ENCODE peak calls at places on chromosomes 11 and 22, in nine cellular contexts. D is gastrocnemius medialis; V is CD4-positive, alpha-beta T cell; E is lower leg skin; G is upper lobe of right lung; A is HFF-Myc; M is A549; O is cardiac fibroblast; Q is cardiac muscle cell. P is an unnamed sample.

GRCh38 chr11:68812526-68812925 is 29.2 kb downstream of the CPT1A start:
- DNase-seq in D (no peak), V (no peak), E (peak), G (no peak), A (no peak), M (no peak), O (no peak), Q (no peak), P (no peak)

GRCh38 chr11:85771568-85771967 is 39.4 kb downstream of the SYTL2 start:
- DNase-seq in D (no peak), V (no peak), E (no peak), G (no peak), A (no peak), M (no peak), O (no peak), Q (no peak), P (no peak)

GRCh38 chr11:122617297-122617696 is 38.2 kb upstream of the UBASH3B start:
- DNase-seq in D (no peak), V (no peak), E (peak), G (no peak), A (no peak), M (no peak), O (no peak), Q (no peak), P (no peak)

GRCh38 chr11:73072935-73073481 is 69.1 kb downstream of the FCHSD2 start:
- DNase-seq in D (no peak), V (no peak), E (no peak), G (no peak), A (no peak), M (peak), O (peak), Q (peak), P (no peak)

GRCh38 chr11:1888811-1889526 is 2.7 kb downstream of the PRR33 start:
- DNase-seq in D (no peak), V (peak), E (peak), G (peak), A (no peak), M (no peak), O (no peak), Q (no peak), P (no peak)

GRCh38 chr22:21054714-21055563 is 9.2 kb downstream of the LRRC74B start:
- DNase-seq in D (no peak), V (no peak), E (no peak), G (no peak), A (no peak), M (no peak), O (no peak), Q (no peak), P (no peak)

GRCh38 chr22:47540011-47540410 is 777.6 kb downstream of the TBC1D22A start:
- DNase-seq in D (no peak), V (no peak), E (no peak), G (no peak), A (no peak), M (peak), O (no peak), Q (no peak), P (no peak)

GRCh38 chr22:46894851-46895640 is 132.6 kb downstream of the TBC1D22A start:
- DNase-seq in D (no peak), V (no peak), E (peak), G (peak), A (no peak), M (no peak), O (no peak), Q (no peak), P (no peak)

GRCh38 chr11:126793596-126793995 is 207.0 kb downstream of the KIRREL3 start:
- DNase-seq in D (no peak), V (no peak), E (no peak), G (no peak), A (no peak), M (no peak), O (peak), Q (no peak), P (no peak)

GRCh38 chr11:44711772-44712608 is 14.8 kb upstream of the TSPAN18 start:
- DNase-seq in D (no peak), V (no peak), E (no peak), G (no peak), A (no peak), M (no peak), O (no peak), Q (no peak), P (no peak)

GRCh38 chr11:66969584-66970205 is 5.4 kb upstream of the C11orf86 start:
- DNase-seq in D (no peak), V (no peak), E (no peak), G (no peak), A (peak), M (no peak), O (peak), Q (no peak), P (no peak)

GRCh38 chr11:115660072-115660805 is 156.0 kb upstream of the CADM1 start:
- DNase-seq in D (no peak), V (no peak), E (no peak), G (no peak), A (no peak), M (no peak), O (no peak), Q (peak), P (no peak)

GRCh38 chr11:130439160-130439519 is 9.3 kb upstream of the ADAMTS15 start:
- DNase-seq in D (no peak), V (no peak), E (no peak), G (no peak), A (no peak), M (no peak), O (no peak), Q (no peak), P (no peak)

GRCh38 chr11:12958984-12959383 is 50.1 kb upstream of the RASSF10 start:
- DNase-seq in D (no peak), V (no peak), E (no peak), G (no peak), A (no peak), M (no peak), O (no peak), Q (no peak), P (no peak)

GRCh38 chr11:74696488-74696887 is 34.7 kb downstream of the CHRDL2 start:
- DNase-seq in D (no peak), V (no peak), E (no peak), G (no peak), A (no peak), M (peak), O (no peak), Q (no peak), P (no peak)

GRCh38 chr22:41699264-41700104 is at the start of gene MEI1:
- DNase-seq in D (peak), V (peak), E (peak), G (peak), A (peak), M (peak), O (peak), Q (no peak), P (no peak)

GRCh38 chr11:58726594-58727414 is 4.9 kb downstream of the GLYAT start:
- DNase-seq in D (no peak), V (no peak), E (no peak), G (no peak), A (no peak), M (no peak), O (no peak), Q (no peak), P (no peak)
- TF ChIP-seq CTCF in D (no peak), V (no peak), E (no peak), G (no peak), A (no peak), M (no peak), O (no peak), Q (no peak), P (no peak)

GRCh38 chr11:48040830-48041444 is 60.6 kb downstream of the PTPRJ start:
- DNase-seq in D (no peak), V (no peak), E (no peak), G (no peak), A (no peak), M (no peak), O (no peak), Q (no peak), P (no peak)
- TF ChIP-seq CTCF in D (no peak), V (no peak), E (no peak), G (no peak), A (no peak), M (no peak), O (no peak), Q (no peak), P (no peak)

GRCh38 chr11:65185869-65186341 is 4.2 kb downstream of the CAPN1 start:
- DNase-seq in D (no peak), V (no peak), E (peak), G (no peak), A (no peak), M (no peak), O (no peak), Q (no peak), P (no peak)
- TF ChIP-seq CTCF in D (no peak), V (no peak), E (no peak), G (no peak), A (peak), M (no peak), O (no peak), Q (no peak), P (no peak)

GRCh38 chr22:23789121-23789520 is 2.4 kb downstream of the SMARCB1 start:
- DNase-seq in D (no peak), V (no peak), E (no peak), G (no peak), A (no peak), M (no peak), O (no peak), Q (no peak), P (no peak)

GRCh38 chr22:23787910-23788309 is 1.1 kb downstream of the SMARCB1 start:
- DNase-seq in D (no peak), V (no peak), E (no peak), G (no peak), A (no peak), M (no peak), O (no peak), Q (no peak), P (no peak)

GRCh38 chr22:23787600-23787896 is 782 bp downstream of the SMARCB1 start:
- DNase-seq in D (no peak), V (no peak), E (no peak), G (no peak), A (no peak), M (peak), O (no peak), Q (no peak), P (no peak)

GRCh38 chr22:23790819-23791736 is 4.3 kb downstream of the SMARCB1 start:
- DNase-seq in D (no peak), V (no peak), E (no peak), G (no peak), A (peak), M (no peak), O (no peak), Q (no peak), P (no peak)

DNA sequence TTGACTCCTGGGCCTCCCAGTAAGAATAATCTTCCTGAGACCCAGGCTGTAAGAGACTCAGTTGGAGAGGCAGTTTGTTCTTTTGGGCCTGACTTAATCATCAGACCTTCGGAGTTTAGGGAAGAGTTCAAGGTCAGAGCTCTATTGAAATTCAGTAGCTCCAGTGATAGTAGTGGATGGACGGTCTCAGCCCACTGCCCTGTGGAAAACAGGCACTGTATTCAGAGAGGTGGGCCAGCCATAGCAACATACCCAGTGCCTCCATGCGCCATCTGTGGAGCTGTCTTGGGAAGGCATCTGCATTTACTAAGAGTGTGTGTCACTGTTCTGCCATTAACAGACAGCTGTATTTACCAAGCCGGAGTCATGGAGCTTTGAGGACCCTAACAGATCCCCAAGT is 2.9 kb downstream of the SMARCB1 start:
- DNase-seq in D (no peak), V (no peak), E (no peak), G (no peak), A (no peak), M (no peak), O (no peak), Q (peak), P (no peak)
- TF ChIP-seq CTCF in D (no peak), V (no peak), E (no peak), G (no peak), A (no peak), M (no peak), O (no peak), Q (no peak), P (no peak)

GRCh38 chr11:117700551-117700950 is 96.5 kb downstream of the DSCAML1 start:
- DNase-seq in D (no peak), V (no peak), E (no peak), G (no peak), A (no peak), M (no peak), O (no peak), Q (no peak), P (no peak)

GRCh38 chr11:117704416-117705150 is 92.4 kb downstream of the DSCAML1 start:
- DNase-seq in D (no peak), V (no peak), E (no peak), G (peak), A (no peak), M (no peak), O (no peak), Q (peak), P (no peak)

GRCh38 chr11:117705866-117706265 is 91.2 kb downstream of the DSCAML1 start:
- DNase-seq in D (no peak), V (no peak), E (no peak), G (peak), A (no peak), M (no peak), O (no peak), Q (no peak), P (no peak)

GRCh38 chr11:117701781-117702180 is 95.2 kb downstream of the DSCAML1 start:
- DNase-seq in D (no peak), V (no peak), E (no peak), G (no peak), A (no peak), M (no peak), O (no peak), Q (no peak), P (no peak)

GRCh38 chr11:117703209-117703608 is 93.8 kb downstream of the DSCAML1 start:
- DNase-seq in D (no peak), V (no peak), E (no peak), G (no peak), A (no peak), M (peak), O (no peak), Q (no peak), P (no peak)
- TF ChIP-seq CTCF in D (no peak), V (no peak), E (no peak), G (no peak), A (no peak), M (no peak), O (no peak), Q (no peak), P (no peak)

GRCh38 chr22:26023104-26023775 is 146.0 kb upstream of the SEZ6L start:
- DNase-seq in D (no peak), V (no peak), E (no peak), G (no peak), A (no peak), M (no peak), O (no peak), Q (no peak), P (no peak)
- TF ChIP-seq CTCF in D (no peak), V (no peak), E (no peak), G (no peak), A (no peak), M (no peak), O (no peak), Q (no peak), P (no peak)

GRCh38 chr11:103659138-103659734 is 377.2 kb upstream of the DDI1 start:
- DNase-seq in D (no peak), V (no peak), E (no peak), G (no peak), A (no peak), M (peak), O (peak), Q (peak), P (no peak)
- TF ChIP-seq CTCF in D (no peak), V (no peak), E (no peak), G (no peak), A (peak), M (no peak), O (peak), Q (peak), P (peak)

GRCh38 chr22:16933274-16933923 is 74.6 kb downstream of the GAB4 start:
- DNase-seq in D (no peak), V (no peak), E (no peak), G (no peak), A (no peak), M (no peak), O (no peak), Q (no peak), P (no peak)

GRCh38 chr22:16936625-16937024 is 71.4 kb downstream of the GAB4 start:
- DNase-seq in D (no peak), V (no peak), E (no peak), G (no peak), A (no peak), M (no peak), O (no peak), Q (no peak), P (no peak)

GRCh38 chr22:16933924-16934282 is 74.1 kb downstream of the GAB4 start:
- DNase-seq in D (no peak), V (no peak), E (no peak), G (no peak), A (no peak), M (no peak), O (no peak), Q (no peak), P (no peak)

GRCh38 chr22:16935209-16935608 is 72.8 kb downstream of the GAB4 start:
- DNase-seq in D (no peak), V (no peak), E (no peak), G (no peak), A (no peak), M (no peak), O (no peak), Q (no peak), P (no peak)

GRCh38 chr22:16932577-16932976 is 75.4 kb downstream of the GAB4 start:
- DNase-seq in D (no peak), V (no peak), E (no peak), G (no peak), A (no peak), M (peak), O (no peak), Q (no peak), P (no peak)
- TF ChIP-seq CTCF in D (peak), V (no peak), E (no peak), G (no peak), A (no peak), M (no peak), O (no peak), Q (no peak), P (no peak)

P was measured in kidney epithelial cell.